ENCODE peak calls at places on chromosomes 1 and 21, in seven cellular contexts. One of them, this sample, is unnamed.

GRCh38 chr21:35885942-35886541 is 174.3 kb downstream of the SETD4 start:
- DNase-seq in GM12865: no peak
- DNase-seq in skeletal muscle cell: no peak
- DNase-seq in heart left ventricle: no peak
- DNase-seq in NCI-H526 treated with DMSO at 0.1 percent for 48 hours: no peak
- DNase-seq in T47D: peak
- DNase-seq in RWPE1: no peak
- DNase-seq in this sample: no peak

GRCh38 chr1:1115136-1115829 is 606 bp downstream of the C1orf159 start:
- DNase-seq in GM12865: no peak
- DNase-seq in skeletal muscle cell: no peak
- DNase-seq in heart left ventricle: no peak
- DNase-seq in NCI-H526 treated with DMSO at 0.1 percent for 48 hours: no peak
- DNase-seq in T47D: no peak
- DNase-seq in RWPE1: no peak
- DNase-seq in this sample: no peak

GRCh38 chr1:87236585-87236984 is 92.1 kb upstream of the LMO4 start:
- DNase-seq in GM12865: no peak
- DNase-seq in skeletal muscle cell: no peak
- DNase-seq in heart left ventricle: no peak
- DNase-seq in NCI-H526 treated with DMSO at 0.1 percent for 48 hours: no peak
- DNase-seq in T47D: no peak
- DNase-seq in RWPE1: no peak
- DNase-seq in this sample: no peak

GRCh38 chr21:46119565-46120271 is 21.8 kb downstream of the COL6A2 start:
- DNase-seq in GM12865: no peak
- DNase-seq in skeletal muscle cell: no peak
- DNase-seq in heart left ventricle: peak
- DNase-seq in NCI-H526 treated with DMSO at 0.1 percent for 48 hours: no peak
- DNase-seq in T47D: no peak
- DNase-seq in RWPE1: no peak
- DNase-seq in this sample: no peak

GRCh38 chr1:44941424-44942324 is 44.7 kb downstream of the EIF2B3 start:
- DNase-seq in GM12865: no peak
- DNase-seq in skeletal muscle cell: no peak
- DNase-seq in heart left ventricle: no peak
- DNase-seq in NCI-H526 treated with DMSO at 0.1 percent for 48 hours: no peak
- DNase-seq in T47D: no peak
- DNase-seq in RWPE1: no peak
- DNase-seq in this sample: no peak

GRCh38 chr1:162151900-162152829 is 82.7 kb downstream of the NOS1AP start:
- DNase-seq in GM12865: peak
- DNase-seq in skeletal muscle cell: peak
- DNase-seq in heart left ventricle: no peak
- DNase-seq in NCI-H526 treated with DMSO at 0.1 percent for 48 hours: no peak
- DNase-seq in T47D: no peak
- DNase-seq in RWPE1: no peak
- DNase-seq in this sample: no peak

GRCh38 chr1:63547621-63548294 is 24.4 kb downstream of the EFCAB7 start:
- DNase-seq in GM12865: no peak
- DNase-seq in skeletal muscle cell: peak
- DNase-seq in heart left ventricle: no peak
- DNase-seq in NCI-H526 treated with DMSO at 0.1 percent for 48 hours: no peak
- DNase-seq in T47D: no peak
- DNase-seq in RWPE1: peak
- DNase-seq in this sample: no peak

GRCh38 chr1:182752077-182752826 is 37.3 kb upstream of the NPL start:
- DNase-seq in GM12865: no peak
- DNase-seq in skeletal muscle cell: peak
- DNase-seq in heart left ventricle: peak
- DNase-seq in NCI-H526 treated with DMSO at 0.1 percent for 48 hours: no peak
- DNase-seq in T47D: no peak
- DNase-seq in RWPE1: no peak
- DNase-seq in this sample: no peak

GRCh38 chr1:188006354-188006753 is 1177.6 kb downstream of the PLA2G4A start:
- DNase-seq in GM12865: no peak
- DNase-seq in skeletal muscle cell: no peak
- DNase-seq in heart left ventricle: no peak
- DNase-seq in NCI-H526 treated with DMSO at 0.1 percent for 48 hours: no peak
- DNase-seq in T47D: no peak
- DNase-seq in RWPE1: no peak
- DNase-seq in this sample: no peak

GRCh38 chr1:67534627-67535065 is 104.4 kb upstream of the SERBP1 start:
- DNase-seq in GM12865: no peak
- DNase-seq in skeletal muscle cell: no peak
- DNase-seq in heart left ventricle: no peak
- DNase-seq in NCI-H526 treated with DMSO at 0.1 percent for 48 hours: no peak
- DNase-seq in T47D: no peak
- DNase-seq in RWPE1: no peak
- DNase-seq in this sample: no peak

GRCh38 chr1:119276558-119276957 is 92.0 kb upstream of the HAO2 start:
- DNase-seq in GM12865: peak
- DNase-seq in skeletal muscle cell: no peak
- DNase-seq in heart left ventricle: no peak
- DNase-seq in NCI-H526 treated with DMSO at 0.1 percent for 48 hours: peak
- DNase-seq in T47D: no peak
- DNase-seq in RWPE1: no peak
- DNase-seq in this sample: no peak

GRCh38 chr1:45543599-45544417 is 6.8 kb upstream of the AKR1A1 start:
- DNase-seq in GM12865: peak
- DNase-seq in skeletal muscle cell: no peak
- DNase-seq in heart left ventricle: peak
- DNase-seq in NCI-H526 treated with DMSO at 0.1 percent for 48 hours: no peak
- DNase-seq in T47D: no peak
- DNase-seq in RWPE1: no peak
- DNase-seq in this sample: peak

GRCh38 chr21:44966135-44967081 is 26.6 kb downstream of the SLX9 start:
- DNase-seq in GM12865: no peak
- DNase-seq in skeletal muscle cell: no peak
- DNase-seq in heart left ventricle: peak
- DNase-seq in NCI-H526 treated with DMSO at 0.1 percent for 48 hours: no peak
- DNase-seq in T47D: no peak
- DNase-seq in RWPE1: no peak
- DNase-seq in this sample: no peak

GRCh38 chr1:174788981-174789380 is 210.8 kb upstream of the CACYBP start:
- DNase-seq in GM12865: no peak
- DNase-seq in skeletal muscle cell: peak
- DNase-seq in heart left ventricle: no peak
- DNase-seq in NCI-H526 treated with DMSO at 0.1 percent for 48 hours: no peak
- DNase-seq in T47D: no peak
- DNase-seq in RWPE1: peak
- DNase-seq in this sample: no peak

GRCh38 chr1:59498640-59499039 is 201.7 kb downstream of the FGGY start:
- DNase-seq in GM12865: no peak
- DNase-seq in skeletal muscle cell: no peak
- DNase-seq in heart left ventricle: no peak
- DNase-seq in NCI-H526 treated with DMSO at 0.1 percent for 48 hours: no peak
- DNase-seq in T47D: no peak
- DNase-seq in RWPE1: no peak
- DNase-seq in this sample: no peak

GRCh38 chr1:228118040-228118439 is 8.9 kb upstream of the MRPL55 start:
- DNase-seq in GM12865: no peak
- DNase-seq in skeletal muscle cell: no peak
- DNase-seq in heart left ventricle: no peak
- DNase-seq in NCI-H526 treated with DMSO at 0.1 percent for 48 hours: no peak
- DNase-seq in T47D: no peak
- DNase-seq in RWPE1: no peak
- DNase-seq in this sample: peak

GRCh38 chr1:18948048-18948912 is 8.2 kb downstream of the IFFO2 start:
- DNase-seq in GM12865: no peak
- DNase-seq in skeletal muscle cell: no peak
- DNase-seq in heart left ventricle: no peak
- DNase-seq in NCI-H526 treated with DMSO at 0.1 percent for 48 hours: no peak
- DNase-seq in T47D: no peak
- DNase-seq in RWPE1: no peak
- DNase-seq in this sample: no peak

GRCh38 chr1:19450811-19451564 is 34.4 kb downstream of the CAPZB start:
- DNase-seq in GM12865: no peak
- DNase-seq in skeletal muscle cell: peak
- DNase-seq in heart left ventricle: no peak
- DNase-seq in NCI-H526 treated with DMSO at 0.1 percent for 48 hours: no peak
- DNase-seq in T47D: no peak
- DNase-seq in RWPE1: peak
- DNase-seq in this sample: no peak

GRCh38 chr1:54403808-54404261 is 2.4 kb downstream of the SSBP3 start:
- DNase-seq in GM12865: no peak
- DNase-seq in skeletal muscle cell: peak
- DNase-seq in heart left ventricle: no peak
- DNase-seq in NCI-H526 treated with DMSO at 0.1 percent for 48 hours: no peak
- DNase-seq in T47D: no peak
- DNase-seq in RWPE1: peak
- DNase-seq in this sample: peak

GRCh38 chr21:45548711-45549491 is 6.7 kb upstream of the SLC19A1 start:
- DNase-seq in GM12865: no peak
- DNase-seq in skeletal muscle cell: no peak
- DNase-seq in heart left ventricle: no peak
- DNase-seq in NCI-H526 treated with DMSO at 0.1 percent for 48 hours: no peak
- DNase-seq in T47D: no peak
- DNase-seq in RWPE1: no peak
- DNase-seq in this sample: no peak

GRCh38 chr1:238517710-238518109 is 627.0 kb upstream of the ZP4 start:
- DNase-seq in GM12865: no peak
- DNase-seq in skeletal muscle cell: no peak
- DNase-seq in heart left ventricle: no peak
- DNase-seq in NCI-H526 treated with DMSO at 0.1 percent for 48 hours: no peak
- DNase-seq in T47D: no peak
- DNase-seq in RWPE1: no peak
- DNase-seq in this sample: no peak

GRCh38 chr21:33394260-33394659 is 9.0 kb upstream of the IFNGR2 start:
- DNase-seq in GM12865: peak
- DNase-seq in skeletal muscle cell: no peak
- DNase-seq in heart left ventricle: peak
- DNase-seq in NCI-H526 treated with DMSO at 0.1 percent for 48 hours: no peak
- DNase-seq in T47D: no peak
- DNase-seq in RWPE1: no peak
- DNase-seq in this sample: peak

GRCh38 chr1:8600336-8600735 is 217.1 kb downstream of the RERE start:
- DNase-seq in GM12865: no peak
- DNase-seq in skeletal muscle cell: no peak
- DNase-seq in heart left ventricle: no peak
- DNase-seq in NCI-H526 treated with DMSO at 0.1 percent for 48 hours: no peak
- DNase-seq in T47D: no peak
- DNase-seq in RWPE1: no peak
- DNase-seq in this sample: no peak

GRCh38 chr21:45291613-45292398 is 4.1 kb upstream of the POFUT2 start:
- DNase-seq in GM12865: no peak
- DNase-seq in skeletal muscle cell: no peak
- DNase-seq in heart left ventricle: no peak
- DNase-seq in NCI-H526 treated with DMSO at 0.1 percent for 48 hours: no peak
- DNase-seq in T47D: no peak
- DNase-seq in RWPE1: no peak
- DNase-seq in this sample: no peak

GRCh38 chr1:62194651-62195282 is at the start of gene L1TD1:
- DNase-seq in GM12865: no peak
- DNase-seq in skeletal muscle cell: no peak
- DNase-seq in heart left ventricle: no peak
- DNase-seq in NCI-H526 treated with DMSO at 0.1 percent for 48 hours: no peak
- DNase-seq in T47D: no peak
- DNase-seq in RWPE1: no peak
- DNase-seq in this sample: no peak

GRCh38 chr1:202618387-202619022 is 91.7 kb downstream of the SYT2 start:
- DNase-seq in GM12865: peak
- DNase-seq in skeletal muscle cell: peak
- DNase-seq in heart left ventricle: no peak
- DNase-seq in NCI-H526 treated with DMSO at 0.1 percent for 48 hours: no peak
- DNase-seq in T47D: no peak
- DNase-seq in RWPE1: peak
- DNase-seq in this sample: no peak

GRCh38 chr1:38608202-38608864 is 251.2 kb downstream of the RRAGC start:
- DNase-seq in GM12865: peak
- DNase-seq in skeletal muscle cell: no peak
- DNase-seq in heart left ventricle: no peak
- DNase-seq in NCI-H526 treated with DMSO at 0.1 percent for 48 hours: no peak
- DNase-seq in T47D: no peak
- DNase-seq in RWPE1: no peak
- DNase-seq in this sample: peak

GRCh38 chr21:18318156-18318555 is 73.5 kb downstream of the CHODL start:
- DNase-seq in GM12865: no peak
- DNase-seq in skeletal muscle cell: no peak
- DNase-seq in heart left ventricle: no peak
- DNase-seq in NCI-H526 treated with DMSO at 0.1 percent for 48 hours: no peak
- DNase-seq in T47D: no peak
- DNase-seq in RWPE1: no peak
- DNase-seq in this sample: no peak